ENCODE peak calls at places on chromosomes 12 and 14, in four cellular contexts. W is amniotic stem cell, C is activated T-cell treated with anti-CD3 and anti-CD28 coated beads for 1 hour, K is HFF-Myc. B is an unnamed sample.

GRCh38 chr14:56351861-56352260 is 227.7 kb upstream of the TMEM260 start:
- DNase-seq in C (no peak), K (no peak), W (peak), B (peak)

GRCh38 chr12:27652174-27652763 is 44.0 kb upstream of the REP15 start:
- DNase-seq in K (peak), W (peak), C (no peak), B (peak)

GRCh38 chr12:45986646-45987338 is 3.6 kb downstream of the SCAF11 start:
- DNase-seq in K (no peak), W (no peak), C (no peak), B (no peak)

GRCh38 chr12:43863770-43864366 is 28.0 kb downstream of the TMEM117 start:
- DNase-seq in W (no peak), K (no peak), C (no peak), B (no peak)

GRCh38 chr12:131872154-131873046 is 22.0 kb upstream of the ULK1 start:
- DNase-seq in W (peak), K (no peak), C (no peak), B (no peak)

GRCh38 chr12:583251-583869 is 79.9 kb downstream of the NINJ2 start:
- DNase-seq in C (no peak), K (no peak), W (no peak), B (no peak)

GRCh38 chr12:117032593-117033381 is 66.4 kb downstream of the TESC start:
- DNase-seq in K (no peak), W (no peak), C (no peak), B (no peak)

GRCh38 chr14:56797003-56797568 is 13.2 kb downstream of the OTX2 start:
- DNase-seq in W (no peak), C (no peak), K (no peak), B (no peak)

GRCh38 chr12:84497819-84498218 is 414.8 kb downstream of the SLC6A15 start:
- DNase-seq in C (no peak), K (no peak), W (peak), B (no peak)

GRCh38 chr14:93337143-93337753 is 4.4 kb upstream of the BTBD7 start:
- DNase-seq in K (no peak), W (no peak), C (no peak), B (no peak)

GRCh38 chr14:66568220-66568619 is 60.3 kb downstream of the GPHN start:
- DNase-seq in W (no peak), C (no peak), K (no peak), B (no peak)

GRCh38 chr14:69376439-69376838 is 21.7 kb downstream of the ERH start:
- DNase-seq in C (no peak), K (no peak), W (no peak), B (no peak)

GRCh38 chr14:99615497-99616245 is 11.7 kb upstream of the CCDC85C start:
- DNase-seq in W (no peak), C (no peak), K (no peak), B (no peak)

GRCh38 chr14:90159688-90160087 is 96.7 kb upstream of the PSMC1 start:
- DNase-seq in K (no peak), C (no peak), W (no peak), B (no peak)

GRCh38 chr12:62793256-62794217 is 141.4 kb downstream of the PPM1H start:
- DNase-seq in K (peak), W (peak), C (peak), B (peak)

GRCh38 chr14:80456200-80456599 is 244.9 kb upstream of the DIO2 start:
- DNase-seq in K (peak), C (no peak), W (no peak), B (no peak)

GRCh38 chr12:6452245-6452731 is 446 bp downstream of the TAPBPL start:
- DNase-seq in W (no peak), K (no peak), C (no peak), B (no peak)

GRCh38 chr14:74014299-74014698 is 4.8 kb downstream of the ENTPD5 start:
- DNase-seq in K (no peak), W (no peak), C (no peak), B (no peak)

GRCh38 chr12:53703746-53704145 is 23.5 kb downstream of the CALCOCO1 start:
- DNase-seq in W (no peak), C (no peak), K (no peak), B (no peak)

GRCh38 chr14:92421756-92422155 is 91.8 kb upstream of the RIN3 start:
- DNase-seq in C (no peak), W (no peak), K (no peak), B (no peak)

GRCh38 chr12:46959484-46959883 is 119.9 kb upstream of the PCED1B start:
- DNase-seq in W (no peak), C (no peak), K (no peak), B (peak)

GRCh38 chr12:19402743-19403400 is 36.4 kb upstream of the AEBP2 start:
- DNase-seq in C (no peak), W (no peak), K (no peak), B (no peak)

GRCh38 chr14:104101651-104102281 is 16.3 kb downstream of the ASPG start:
- DNase-seq in K (no peak), C (no peak), W (no peak), B (no peak)

GRCh38 chr12:50557421-50557820 is 52.6 kb downstream of the DIP2B start:
- DNase-seq in K (no peak), W (no peak), C (no peak), B (no peak)

GRCh38 chr12:68175566-68176033 is 16.1 kb upstream of the IFNG start:
- DNase-seq in W (no peak), K (no peak), C (peak), B (no peak)

GRCh38 chr14:68412505-68413496 is 380.1 kb downstream of the ZFP36L1 start:
- DNase-seq in W (no peak), C (no peak), K (no peak), B (no peak)

GRCh38 chr14:49051328-49052060 is 534.7 kb downstream of the RPS29 start:
- DNase-seq in C (no peak), K (no peak), W (no peak), B (no peak)

B was measured in AG04450.